ENCODE peak calls at places on chromosome 9, in eight cellular contexts. V, Z, I, M, Y, R, K and A are unnamed samples.

GRCh38 chr9:111253742-111254437 is 76.1 kb downstream of the OR2K2 start:
- DNase-seq in V (no peak), Z (no peak), I (no peak), M (no peak), Y (no peak), R (no peak), K (no peak), A (peak)

GRCh38 chr9:3040761-3041160 is 196.9 kb upstream of the PUM3 start:
- DNase-seq in V (no peak), Z (no peak), I (no peak), M (no peak), Y (no peak), R (no peak), K (no peak), A (no peak)

GRCh38 chr9:126822278-126822677 is 17.4 kb downstream of the ZBTB43 start:
- DNase-seq in V (no peak), Z (no peak), I (no peak), M (no peak), Y (no peak), R (peak), K (no peak), A (no peak)

GRCh38 chr9:38393128-38393809 is 767 bp downstream of the ALDH1B1 start:
- DNase-seq in V (no peak), Z (no peak), I (no peak), M (no peak), Y (no peak), R (no peak), K (no peak), A (no peak)

GRCh38 chr9:107816187-107817021 is 326.8 kb upstream of the KLF4 start:
- DNase-seq in V (no peak), Z (no peak), I (no peak), M (no peak), Y (no peak), R (no peak), K (no peak), A (no peak)

GRCh38 chr9:128203024-128203841 is at the start of gene DNM1:
- DNase-seq in V (peak), Z (no peak), I (no peak), M (no peak), Y (no peak), R (peak), K (peak), A (peak)

GRCh38 chr9:131762356-131762932 is 22.6 kb upstream of the RAPGEF1 start:
- DNase-seq in V (peak), Z (peak), I (no peak), M (no peak), Y (no peak), R (peak), K (peak), A (peak)

GRCh38 chr9:107940622-107941021 is 451.1 kb upstream of the KLF4 start:
- DNase-seq in V (no peak), Z (no peak), I (no peak), M (no peak), Y (no peak), R (no peak), K (no peak), A (no peak)

GRCh38 chr9:98367371-98367900 is 112.0 kb upstream of the TBC1D2 start:
- DNase-seq in V (no peak), Z (no peak), I (no peak), M (no peak), Y (no peak), R (no peak), K (no peak), A (no peak)

GRCh38 chr9:136198605-136199083 is 6.3 kb downstream of the LHX3 start:
- DNase-seq in V (no peak), Z (no peak), I (no peak), M (no peak), Y (no peak), R (no peak), K (peak), A (no peak)

GRCh38 chr9:83432104-83432627 is 106.0 kb downstream of the FRMD3 start:
- DNase-seq in V (peak), Z (peak), I (peak), M (peak), Y (peak), R (peak), K (peak), A (peak)

GRCh38 chr9:122201641-122202040 is 27.1 kb downstream of the LHX6 start:
- DNase-seq in V (no peak), Z (no peak), I (no peak), M (no peak), Y (peak), R (no peak), K (no peak), A (no peak)

GRCh38 chr9:75754090-75754489 is 136.4 kb upstream of the PCSK5 start:
- DNase-seq in V (no peak), Z (no peak), I (no peak), M (no peak), Y (no peak), R (no peak), K (no peak), A (no peak)

GRCh38 chr9:133252301-133252776 is 22.7 kb downstream of the ABO start:
- DNase-seq in V (peak), Z (no peak), I (no peak), M (no peak), Y (no peak), R (peak), K (no peak), A (peak)
- H3K4me3 ChIP-seq in V (no peak), Z (no peak), I (no peak), M (no peak), Y (no peak), R (no peak), K (no peak), A (peak)

DNA sequence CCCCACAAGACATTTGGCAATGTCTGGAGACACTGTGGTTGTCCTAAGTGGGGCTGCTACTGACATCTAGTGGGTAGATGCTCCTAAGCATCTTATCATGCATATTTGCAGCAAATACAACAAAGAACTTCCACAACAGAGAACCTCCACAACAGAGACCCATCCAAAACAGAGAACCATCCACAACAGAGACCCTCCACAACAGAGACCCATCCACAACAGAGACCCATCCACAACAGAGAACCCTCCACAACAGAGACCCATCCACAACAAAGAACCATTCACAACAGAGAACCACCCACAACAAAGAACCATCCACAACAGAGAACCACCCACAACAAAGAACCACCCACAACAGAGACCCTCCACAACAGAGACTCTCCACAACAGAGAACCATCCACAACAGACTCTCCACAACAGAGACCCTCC is 32.8 kb downstream of the ARPC5L start:
- DNase-seq in V (no peak), Z (no peak), I (no peak), M (peak), Y (peak), R (no peak), K (peak), A (no peak)
- TF ChIP-seq CTCF in V (no peak), Z (peak), I (no peak), M (peak), Y (peak), R (no peak), K (peak), A (peak)

DNA sequence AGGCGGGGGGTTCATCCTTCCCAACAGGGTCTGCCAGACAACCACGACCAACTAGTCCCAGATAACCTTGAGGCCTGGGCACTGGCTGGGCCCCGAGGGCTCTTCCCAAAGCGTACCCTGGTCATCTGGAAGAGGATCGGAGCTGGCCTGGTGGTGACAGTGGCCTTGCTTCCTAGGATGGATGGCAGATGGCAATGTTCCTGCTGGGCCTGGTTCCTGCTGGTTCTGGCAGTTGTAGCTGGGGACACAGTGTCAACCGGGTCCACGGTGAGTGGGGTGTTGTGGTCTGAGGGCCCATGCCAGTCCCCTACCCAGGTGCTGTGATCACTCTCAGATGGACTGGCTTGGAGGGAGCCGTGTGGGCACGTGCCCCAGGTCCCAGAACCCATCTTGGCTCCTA is 2.0 kb downstream of the ADAMTSL2 start:
- DNase-seq in V (no peak), Z (no peak), I (no peak), M (no peak), Y (no peak), R (no peak), K (no peak), A (no peak)
- H3K4me3 ChIP-seq in V (no peak), Z (no peak), I (no peak), M (no peak), Y (no peak), R (no peak), K (no peak), A (peak)

GRCh38 chr9:116798521-116798920 is 111.4 kb downstream of the TRIM32 start:
- DNase-seq in V (no peak), Z (no peak), I (no peak), M (no peak), Y (no peak), R (no peak), K (no peak), A (no peak)
- TF ChIP-seq CTCF in V (no peak), Z (no peak), I (no peak), M (no peak), Y (no peak), R (no peak), K (no peak), A (no peak)

GRCh38 chr9:14306672-14307646 is 7.0 kb downstream of the NFIB start:
- DNase-seq in V (no peak), Z (no peak), I (no peak), M (no peak), Y (no peak), R (no peak), K (no peak), A (no peak)
- H3K4me3 ChIP-seq in V (no peak), Z (no peak), I (no peak), M (no peak), Y (peak), R (no peak), K (no peak), A (peak)

GRCh38 chr9:79955300-79955699 is 383.5 kb downstream of the TLE4 start:
- DNase-seq in V (no peak), Z (no peak), I (no peak), M (no peak), Y (no peak), R (no peak), K (no peak), A (no peak)
- TF ChIP-seq CTCF in V (no peak), Z (peak), I (no peak), M (peak), Y (peak), R (no peak), K (peak), A (peak)

GRCh38 chr9:129241725-129242124 is 63.7 kb upstream of the IER5L start:
- DNase-seq in V (peak), Z (no peak), I (no peak), M (no peak), Y (no peak), R (no peak), K (no peak), A (peak)
- H3K4me3 ChIP-seq in V (no peak), Z (no peak), I (no peak), M (no peak), Y (no peak), R (no peak), K (no peak), A (no peak)

GRCh38 chr9:15711531-15712295 is 158.9 kb downstream of the CCDC171 start:
- DNase-seq in V (no peak), Z (no peak), I (no peak), M (no peak), Y (no peak), R (no peak), K (no peak), A (no peak)

GRCh38 chr9:15718423-15718822 is 165.6 kb downstream of the CCDC171 start:
- DNase-seq in V (no peak), Z (no peak), I (no peak), M (no peak), Y (no peak), R (no peak), K (no peak), A (no peak)

GRCh38 chr9:15714746-15715145 is 161.9 kb downstream of the CCDC171 start:
- DNase-seq in V (no peak), Z (no peak), I (no peak), M (no peak), Y (no peak), R (no peak), K (no peak), A (no peak)

GRCh38 chr9:15720861-15721260 is 168.0 kb downstream of the CCDC171 start:
- DNase-seq in V (no peak), Z (no peak), I (no peak), M (no peak), Y (no peak), R (no peak), K (no peak), A (no peak)

GRCh38 chr9:15717290-15717689 is 164.4 kb downstream of the CCDC171 start:
- DNase-seq in V (no peak), Z (no peak), I (no peak), M (no peak), Y (no peak), R (no peak), K (no peak), A (no peak)
- TF ChIP-seq CTCF in V (no peak), Z (no peak), I (no peak), M (no peak), Y (no peak), R (no peak), K (no peak), A (no peak)